ENCODE peak calls at places on chromosomes 1 and 21, in six cellular contexts. G, U, O, T, I and A are unnamed samples.

GRCh38 chr1:38185913-38186312 is 139.3 kb upstream of the POU3F1 start:
- DNase-seq in O (no peak), T (no peak), G (no peak), U (no peak), I (no peak), A (no peak)

GRCh38 chr1:15246960-15247614 is at the start of gene FHAD1:
- DNase-seq in T (peak; percentile 81), O (no peak), U (no peak), I (peak; percentile 89), G (peak; percentile 77), A (peak; percentile 47)

GRCh38 chr1:25467193-25467592 is 36.5 kb downstream of the MACO1 start:
- DNase-seq in U (no peak), I (no peak), O (no peak), G (no peak), T (no peak), A (no peak)

GRCh38 chr1:36664564-36665287 is 182.0 kb upstream of the CSF3R start:
- DNase-seq in O (no peak), T (no peak), G (no peak), I (no peak), U (no peak), A (no peak)

GRCh38 chr1:50611675-50612074 is 188.4 kb upstream of the DMRTA2 start:
- DNase-seq in O (no peak), I (no peak), T (no peak), G (no peak), U (no peak), A (no peak)

GRCh38 chr21:44572959-44573583 is 458 bp upstream of the KRTAP10-4 start:
- DNase-seq in G (no peak), U (no peak), T (no peak), I (no peak), O (no peak), A (no peak)

GRCh38 chr1:45493116-45493697 is 2.2 kb upstream of the TESK2 start:
- DNase-seq in T (peak; percentile 68), G (peak; percentile 59), O (no peak), I (peak; percentile 25), U (peak; percentile 61), A (no peak)

GRCh38 chr1:212514056-212514614 is 81.4 kb downstream of the NENF start:
- DNase-seq in T (no peak), U (peak; percentile 64), I (no peak), G (peak; percentile 78), O (peak; percentile 61), A (no peak)

GRCh38 chr1:54980528-54981241 is at the start of gene TMEM61:
- DNase-seq in I (no peak), U (no peak), T (peak; percentile 45), G (no peak), O (no peak), A (no peak)

GRCh38 chr1:67144696-67145095 is 9.9 kb upstream of the C1orf141 start:
- DNase-seq in T (no peak), G (peak; percentile 19), U (no peak), O (no peak), I (peak; percentile 28), A (no peak)

GRCh38 chr1:209168204-209168603 is 415.3 kb upstream of the CAMK1G start:
- DNase-seq in U (no peak), G (no peak), O (no peak), I (no peak), T (no peak), A (no peak)

GRCh38 chr1:29022615-29023014 is 101.1 kb downstream of the TMEM200B start:
- DNase-seq in T (no peak), G (no peak), O (no peak), I (no peak), U (no peak), A (no peak)

GRCh38 chr1:109669246-109669948 is 1.5 kb downstream of the GSTM2 start:
- DNase-seq in I (peak; percentile 3), T (no peak), G (peak; percentile 0), U (no peak), O (no peak), A (no peak)

GRCh38 chr21:26788783-26789182 is 56.4 kb downstream of the ADAMTS1 start:
- DNase-seq in G (no peak), U (peak; percentile 77), T (no peak), O (no peak), I (no peak), A (no peak)

GRCh38 chr1:234699795-234700665 is 90.1 kb upstream of the IRF2BP2 start:
- DNase-seq in U (peak; percentile 62), G (peak; percentile 23), I (peak; percentile 56), O (peak; percentile 65), T (peak; percentile 38), A (no peak)

GRCh38 chr1:203215573-203215972 is 13.9 kb downstream of the CHIT1 start:
- DNase-seq in I (no peak), U (no peak), G (no peak), T (no peak), O (no peak), A (no peak)

GRCh38 chr1:6438047-6438525 is 13.5 kb downstream of the ESPN start:
- DNase-seq in U (peak; percentile 61), O (peak; percentile 71), I (peak; percentile 85), T (peak; percentile 80), G (peak; percentile 62), A (peak; percentile 50)

GRCh38 chr1:206002833-206003532 is at the start of gene RAB7B:
- DNase-seq in I (no peak), T (peak; percentile 35), G (peak; percentile 32), O (peak; percentile 65), U (peak; percentile 47), A (no peak)

GRCh38 chr1:196078691-196079090 is 529.5 kb downstream of the KCNT2 start:
- DNase-seq in I (no peak), O (no peak), T (no peak), U (no peak), G (no peak), A (no peak)

GRCh38 chr1:209736467-209737117 is 19.3 kb upstream of the TRAF3IP3 start:
- DNase-seq in T (no peak), G (no peak), O (no peak), I (no peak), U (no peak), A (no peak)